ENCODE peak calls at places on chromosomes 4 and X, in four cellular contexts. C is occipital lobe, Y is A172, F is KBM-7. A is an unnamed sample.

GRCh38 chr4:57127361-57127760 is 17.2 kb upstream of the IGFBP7 start:
- DNase-seq in F (no peak), C (no peak), Y (no peak), A (no peak)

GRCh38 chr4:56148428-56148827 is 199.7 kb downstream of the CEP135 start:
- DNase-seq in C (no peak), F (no peak), Y (no peak), A (no peak)

GRCh38 chr4:76950052-76950845 is 697 bp downstream of the SEPTIN11 start:
- DNase-seq in C (peak), Y (peak), F (peak), A (no peak)

GRCh38 chr4:17447056-17447455 is 64.8 kb downstream of the QDPR start:
- DNase-seq in C (no peak), Y (no peak), F (no peak), A (no peak)

GRCh38 chr4:11399461-11399971 is 29.2 kb downstream of the HS3ST1 start:
- DNase-seq in Y (no peak), F (no peak), C (no peak), A (no peak)

GRCh38 chr4:67549123-67549522 is 3.8 kb upstream of the CENPC start:
- DNase-seq in C (no peak), Y (peak), F (peak), A (peak)

GRCh38 chr4:152643153-152644035 is 36.4 kb downstream of the TMEM154 start:
- DNase-seq in C (no peak), F (peak), Y (no peak), A (no peak)

GRCh38 chr4:37936889-37937498 is 23.2 kb upstream of the PTTG2 start:
- DNase-seq in Y (no peak), F (no peak), C (no peak), A (no peak)

GRCh38 chr4:81650871-81651270 is 179.2 kb upstream of the RASGEF1B start:
- DNase-seq in C (no peak), Y (no peak), F (no peak), A (peak)

GRCh38 chr4:105548483-105548882 is 3.9 kb upstream of the ARHGEF38 start:
- DNase-seq in F (no peak), C (no peak), Y (peak), A (peak)

GRCh38 chr4:113625902-113626301 is 135.6 kb downstream of the CAMK2D start:
- DNase-seq in F (no peak), Y (no peak), C (no peak), A (no peak)

GRCh38 chr4:114034189-114034588 is 54.7 kb upstream of the ARSJ start:
- DNase-seq in F (no peak), Y (no peak), C (no peak), A (no peak)

GRCh38 chrX:39894626-39895025 is 203.1 kb downstream of the BCOR start:
- DNase-seq in Y (peak), C (no peak), F (peak), A (no peak)

GRCh38 chr4:86498560-86499166 is 95.5 kb upstream of the PTPN13 start:
- DNase-seq in F (peak), Y (peak), C (no peak), A (peak)

GRCh38 chr4:78951862-78952472 is 12.7 kb upstream of the PAQR3 start:
- DNase-seq in Y (peak), F (peak), C (no peak), A (peak)

GRCh38 chrX:110284159-110284558 is 33.7 kb downstream of the AMMECR1 start:
- DNase-seq in C (no peak), F (no peak), Y (peak), A (peak)

GRCh38 chr4:22712105-22712504 is 19.4 kb downstream of the GBA3 start:
- DNase-seq in F (no peak), Y (no peak), C (no peak), A (no peak)

GRCh38 chr4:57094482-57095223 is 15.5 kb downstream of the IGFBP7 start:
- DNase-seq in C (no peak), F (no peak), Y (peak), A (peak)

GRCh38 chr4:166498541-166498940 is 625.5 kb downstream of the TLL1 start:
- DNase-seq in C (no peak), Y (no peak), F (no peak), A (no peak)